ENCODE peak calls at places on chromosomes 2 and 18, in four cellular contexts. Z is A549, P is endothelial cell of umbilical vein, W is HepG2. E is an unnamed sample.
A peak's percentile ranks its signal among the peaks of the same experiment; 100 is the strongest.

GRCh38 chr2:126269911-126270310 is 386.0 kb upstream of the GYPC start:
- DNase-seq in W (no peak), Z (no peak), P (no peak), E (no peak)

GRCh38 chr2:17317439-17317976 is 200.7 kb downstream of the RAD51AP2 start:
- DNase-seq in W (no peak), P (no peak), Z (no peak), E (no peak)

GRCh38 chr18:40949138-40949949 is 1005.7 kb upstream of the PIK3C3 start:
- DNase-seq in W (no peak), P (no peak), Z (no peak), E (no peak)

GRCh38 chr2:115200016-115200415 is 757.6 kb downstream of the DPP10 start:
- DNase-seq in P (no peak), Z (no peak), W (no peak), E (no peak)

GRCh38 chr18:45978084-45978483 is 11.0 kb upstream of the EPG5 start:
- DNase-seq in Z (no peak), P (no peak), W (no peak), E (peak; percentile 4)

GRCh38 chr2:96549967-96550786 is 13.6 kb downstream of the ARID5A start:
- DNase-seq in Z (peak; percentile 84), W (peak; percentile 88), P (no peak), E (no peak)

GRCh38 chr2:38215993-38216392 is 140.0 kb upstream of the CYP1B1 start:
- DNase-seq in P (no peak), W (no peak), Z (peak; percentile 84), E (no peak)

GRCh38 chr2:236945431-236946016 is 140.2 kb upstream of the COPS8 start:
- DNase-seq in P (peak; percentile 47), W (no peak), Z (no peak), E (no peak)

GRCh38 chr2:61460168-61460567 is 10.7 kb downstream of the USP34 start:
- DNase-seq in P (peak; percentile 82), W (peak; percentile 92), Z (peak; percentile 64), E (no peak)

GRCh38 chr2:234467289-234467688 is 29.6 kb downstream of the ARL4C start:
- DNase-seq in P (no peak), Z (no peak), W (no peak), E (no peak)

GRCh38 chr2:192827735-192828134 is 633.0 kb upstream of the TMEFF2 start:
- DNase-seq in W (no peak), Z (no peak), P (no peak), E (no peak)

GRCh38 chr2:160538559-160539355 is 45.1 kb upstream of the RBMS1 start:
- DNase-seq in P (no peak), W (no peak), Z (peak; percentile 12), E (no peak)

GRCh38 chr2:219396863-219397457 is 9.2 kb upstream of the DNPEP start:
- DNase-seq in Z (no peak), P (no peak), W (no peak), E (no peak)

GRCh38 chr2:46325178-46325928 is 28.1 kb downstream of the EPAS1 start:
- DNase-seq in Z (no peak), W (no peak), P (peak; percentile 81), E (no peak)

GRCh38 chr2:44120428-44120827 is 48.2 kb upstream of the PPM1B start:
- DNase-seq in P (no peak), Z (no peak), W (no peak), E (peak; percentile 94)

GRCh38 chr2:168210216-168210897 is 37.0 kb downstream of the STK39 start:
- DNase-seq in P (no peak), Z (no peak), W (no peak), E (peak; percentile 64)

GRCh38 chr18:74360852-74361640 is 45.4 kb downstream of the C18orf63 start:
- DNase-seq in W (no peak), Z (no peak), P (no peak), E (no peak)

GRCh38 chr2:178976351-178976750 is 73.6 kb downstream of the CCDC141 start:
- DNase-seq in W (no peak), P (no peak), Z (no peak), E (no peak)

GRCh38 chr2:224983719-224984388 is 58.4 kb downstream of the DOCK10 start:
- DNase-seq in Z (no peak), P (no peak), W (no peak), E (no peak)
- TF ChIP-seq MYC in Z (no peak), P (no peak), W (no peak), E (no peak)

GRCh38 chr2:8119782-8120551 is 561.9 kb upstream of the ID2 start:
- DNase-seq in Z (no peak), W (peak; percentile 99), P (no peak), E (no peak)

GRCh38 chr2:8115966-8116365 is 565.9 kb upstream of the ID2 start:
- DNase-seq in Z (no peak), W (no peak), P (no peak), E (no peak)

GRCh38 chr2:8118940-8119781 is 562.7 kb upstream of the ID2 start:
- DNase-seq in Z (no peak), P (no peak), W (no peak), E (no peak)

GRCh38 chr2:8115451-8115850 is 566.4 kb upstream of the ID2 start:
- DNase-seq in Z (no peak), W (no peak), P (no peak), E (no peak)

DNA sequence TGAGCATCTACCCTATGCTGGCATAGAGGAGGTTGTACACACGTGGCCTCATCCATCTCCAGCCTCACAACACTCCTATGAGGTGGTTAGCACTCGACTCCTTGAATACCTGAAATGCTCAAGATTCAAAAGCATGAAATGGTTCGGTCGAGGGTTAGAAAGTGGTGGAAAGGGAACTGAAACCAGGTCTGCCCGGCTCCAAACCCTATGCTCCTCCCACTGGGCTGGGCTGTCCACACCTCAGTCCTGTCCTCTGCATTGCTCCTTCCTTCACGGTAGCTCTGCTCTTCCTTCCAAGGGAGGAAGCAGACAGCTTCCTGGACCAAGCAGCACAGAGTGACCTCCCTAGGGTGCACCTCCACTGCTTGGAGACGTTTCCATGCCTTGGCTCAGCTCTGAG is 565.2 kb upstream of the ID2 start:
- DNase-seq in W (no peak), P (no peak), Z (no peak), E (peak; percentile 54)
- TF ChIP-seq MAX in W (no peak), P (no peak), Z (no peak), E (no peak)

GRCh38 chr18:37476611-37477295 is 88.8 kb downstream of the CELF4 start:
- DNase-seq in W (no peak), P (no peak), Z (no peak), E (no peak)

GRCh38 chr18:37470986-37471385 is 94.6 kb downstream of the CELF4 start:
- DNase-seq in Z (no peak), W (no peak), P (no peak), E (no peak)

GRCh38 chr18:37481058-37481457 is 84.5 kb downstream of the CELF4 start:
- DNase-seq in P (no peak), W (no peak), Z (no peak), E (no peak)

GRCh38 chr18:37471619-37472018 is 94.0 kb downstream of the CELF4 start:
- DNase-seq in W (no peak), Z (no peak), P (no peak), E (no peak)

GRCh38 chr18:37476182-37476581 is 89.4 kb downstream of the CELF4 start:
- DNase-seq in Z (peak; percentile 24), P (peak; percentile 10), W (peak; percentile 15), E (peak; percentile 49)
- TF ChIP-seq MYC in Z (no peak), P (no peak), W (no peak), E (no peak)

DNA sequence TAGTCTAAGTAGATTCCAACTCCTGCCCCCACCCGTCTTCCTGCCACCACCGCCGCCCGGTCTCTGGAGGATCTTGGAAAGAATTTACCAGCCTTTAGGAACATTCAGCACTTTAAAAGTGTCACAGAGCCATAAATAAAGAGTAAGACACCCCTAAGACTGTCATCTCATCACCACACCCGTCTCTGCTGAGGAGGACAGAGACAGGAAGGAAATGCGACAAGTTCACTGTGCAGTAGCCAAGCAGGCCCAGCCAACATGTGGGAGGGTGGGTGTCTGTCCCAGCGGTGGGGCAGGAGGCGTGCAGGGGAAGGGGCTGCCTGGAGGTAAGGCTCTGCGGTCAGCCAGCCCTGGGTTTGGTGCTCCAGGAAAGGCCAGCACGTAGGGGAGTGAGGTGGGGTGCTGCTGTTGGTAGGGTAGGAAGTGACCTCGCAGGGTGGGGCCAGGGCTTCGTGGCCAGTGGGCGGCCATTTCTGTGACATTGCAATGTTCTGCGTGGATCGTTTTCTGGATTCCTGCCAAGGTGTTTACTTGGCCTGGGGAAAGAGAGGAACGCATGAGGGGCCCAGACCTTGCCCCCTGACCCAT is 111.6 kb downstream of the FAM210A start:
- DNase-seq in P (no peak), Z (no peak), W (no peak), E (no peak)
- TF ChIP-seq MAX in P (no peak), Z (no peak), W (no peak), E (no peak)

GRCh38 chr2:74696758-74697327 is 42.8 kb downstream of the SEMA4F start:
- DNase-seq in Z (no peak), P (no peak), W (peak; percentile 27), E (no peak)
- TF ChIP-seq MYC in Z (no peak), P (no peak), W (no peak), E (no peak)